ENCODE peak calls at places on chromosomes 1 and 21, in four cellular contexts. One of them, this sample, is unnamed.

GRCh38 chr1:160089883-160090282 is 8.5 kb downstream of the IGSF8 start:
- DNase-seq in K562: no peak
- DNase-seq in GM12878: no peak
- DNase-seq in HepG2: no peak
- DNase-seq in this sample: no peak

GRCh38 chr1:224259986-224260385 is 70.0 kb downstream of the NVL start:
- DNase-seq in K562: no peak
- DNase-seq in GM12878: no peak
- DNase-seq in HepG2: no peak
- DNase-seq in this sample: no peak

GRCh38 chr21:35275776-35276175 is 226.7 kb upstream of the RUNX1 start:
- DNase-seq in K562: no peak
- DNase-seq in GM12878: no peak
- DNase-seq in HepG2: no peak
- DNase-seq in this sample: no peak

GRCh38 chr1:903305-903704 is 20.4 kb upstream of the SAMD11 start:
- DNase-seq in K562: no peak
- DNase-seq in GM12878: no peak
- DNase-seq in HepG2: no peak
- DNase-seq in this sample: no peak

GRCh38 chr1:97680894-97681293 is 239.9 kb downstream of the DPYD start:
- DNase-seq in K562: no peak
- DNase-seq in GM12878: no peak
- DNase-seq in HepG2: no peak
- DNase-seq in this sample: no peak

GRCh38 chr1:207822602-207823451 is 71.0 kb downstream of the CD46 start:
- DNase-seq in K562: peak
- DNase-seq in GM12878: peak
- DNase-seq in HepG2: no peak
- DNase-seq in this sample: peak

GRCh38 chr21:36735724-36736310 is 36.9 kb downstream of the SIM2 start:
- DNase-seq in K562: no peak
- DNase-seq in GM12878: no peak
- DNase-seq in HepG2: no peak
- DNase-seq in this sample: no peak

GRCh38 chr1:33654267-33654832 is 181.9 kb downstream of the ZSCAN20 start:
- DNase-seq in K562: no peak
- DNase-seq in GM12878: no peak
- DNase-seq in HepG2: no peak
- DNase-seq in this sample: no peak

GRCh38 chr1:85133565-85134159 is 67.2 kb downstream of the SYDE2 start:
- DNase-seq in K562: no peak
- DNase-seq in GM12878: no peak
- DNase-seq in HepG2: no peak
- DNase-seq in this sample: no peak

GRCh38 chr21:33760641-33761103 is 118.4 kb downstream of the ITSN1 start:
- DNase-seq in K562: no peak
- DNase-seq in GM12878: no peak
- DNase-seq in HepG2: no peak
- DNase-seq in this sample: no peak

GRCh38 chr1:240816472-240816871 is 204.5 kb upstream of the GREM2 start:
- DNase-seq in K562: no peak
- DNase-seq in GM12878: no peak
- DNase-seq in HepG2: no peak
- DNase-seq in this sample: no peak

GRCh38 chr1:181583598-181583997 is 100.3 kb downstream of the CACNA1E start:
- DNase-seq in K562: no peak
- DNase-seq in GM12878: no peak
- DNase-seq in HepG2: peak
- DNase-seq in this sample: no peak

GRCh38 chr1:119787776-119788175 is 19.1 kb upstream of the HMGCS2 start:
- DNase-seq in K562: no peak
- DNase-seq in GM12878: no peak
- DNase-seq in HepG2: no peak
- DNase-seq in this sample: no peak

GRCh38 chr1:64686828-64687724 is 57.8 kb upstream of the RAVER2 start:
- DNase-seq in K562: peak
- DNase-seq in GM12878: no peak
- DNase-seq in HepG2: peak
- DNase-seq in this sample: peak

GRCh38 chr1:2300851-2301606 is 72.9 kb downstream of the SKI start:
- DNase-seq in K562: no peak
- DNase-seq in GM12878: peak
- DNase-seq in HepG2: no peak
- DNase-seq in this sample: no peak

GRCh38 chr1:241591317-241591716 is 48.9 kb downstream of the CHML start:
- DNase-seq in K562: no peak
- DNase-seq in GM12878: no peak
- DNase-seq in HepG2: no peak
- DNase-seq in this sample: peak

GRCh38 chr1:155000725-155001437 is 1.7 kb upstream of the ZBTB7B start:
- DNase-seq in K562: peak
- DNase-seq in GM12878: peak
- DNase-seq in HepG2: peak
- DNase-seq in this sample: peak

GRCh38 chr21:45353200-45353599 is 51.8 kb upstream of the COL18A1 start:
- DNase-seq in K562: no peak
- DNase-seq in GM12878: no peak
- DNase-seq in HepG2: no peak
- DNase-seq in this sample: no peak

GRCh38 chr1:59434336-59434735 is 137.4 kb downstream of the FGGY start:
- DNase-seq in K562: no peak
- DNase-seq in GM12878: no peak
- DNase-seq in HepG2: no peak
- DNase-seq in this sample: no peak

GRCh38 chr1:4351453-4351852 is 303.0 kb upstream of the AJAP1 start:
- DNase-seq in K562: no peak
- DNase-seq in GM12878: no peak
- DNase-seq in HepG2: no peak
- DNase-seq in this sample: no peak

GRCh38 chr1:21816602-21817302 is 4.7 kb downstream of the LDLRAD2 start:
- DNase-seq in K562: no peak
- DNase-seq in GM12878: no peak
- DNase-seq in HepG2: peak
- DNase-seq in this sample: no peak

GRCh38 chr21:43034098-43034497 is 41.5 kb downstream of the CBS start:
- DNase-seq in K562: no peak
- DNase-seq in GM12878: no peak
- DNase-seq in HepG2: no peak
- DNase-seq in this sample: no peak

GRCh38 chr1:159881930-159882839 is 17.8 kb downstream of the CFAP45 start:
- DNase-seq in K562: peak
- DNase-seq in GM12878: no peak
- DNase-seq in HepG2: peak
- DNase-seq in this sample: peak

GRCh38 chr1:58365328-58365727 is 181.2 kb downstream of the OMA1 start:
- DNase-seq in K562: no peak
- DNase-seq in GM12878: no peak
- DNase-seq in HepG2: no peak
- DNase-seq in this sample: no peak

GRCh38 chr1:36570478-36571060 is 87.9 kb upstream of the CSF3R start:
- DNase-seq in K562: no peak
- DNase-seq in GM12878: no peak
- DNase-seq in HepG2: no peak
- DNase-seq in this sample: no peak

GRCh38 chr1:224541072-224541790 is 74.9 kb upstream of the CNIH3 start:
- DNase-seq in K562: no peak
- DNase-seq in GM12878: no peak
- DNase-seq in HepG2: no peak
- DNase-seq in this sample: no peak

DNA sequence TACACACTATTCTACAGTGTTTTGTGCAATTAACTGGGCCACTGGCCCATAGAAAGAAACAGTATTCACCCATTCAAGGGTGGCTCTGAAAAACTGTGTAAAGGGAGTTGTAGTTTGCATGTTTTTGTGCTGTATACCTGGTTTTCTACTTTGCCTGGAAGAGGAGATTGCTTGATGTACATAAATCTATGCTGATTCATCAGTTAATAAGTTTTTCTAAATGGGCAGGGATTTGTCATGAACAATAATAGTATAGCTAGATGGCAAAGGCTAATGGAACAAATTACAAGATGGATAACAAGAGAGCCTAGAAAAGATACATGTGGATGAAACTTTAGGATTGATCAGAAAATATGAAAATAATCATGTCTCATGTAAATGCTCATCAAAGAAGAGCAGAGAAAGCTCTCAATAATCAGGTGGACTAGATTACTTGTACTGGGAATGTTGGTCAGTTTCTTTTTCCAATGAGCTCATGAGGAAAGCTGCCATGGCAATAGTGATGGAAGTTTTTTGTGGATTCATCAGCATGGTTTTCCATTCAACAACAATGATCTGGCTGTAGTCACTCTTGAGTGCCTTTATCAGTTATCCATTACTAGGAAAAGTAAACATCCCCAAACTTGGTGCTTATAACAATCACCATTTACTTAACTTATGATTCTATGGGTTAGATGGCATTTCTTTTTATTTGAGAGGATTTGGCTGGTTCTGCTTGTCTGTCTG is 602.8 kb downstream of the BRINP3 start:
- DNase-seq in K562: no peak
- DNase-seq in GM12878: no peak
- DNase-seq in HepG2: no peak
- DNase-seq in this sample: no peak
- TF ChIP-seq POLR2AphosphoS2 in K562: no peak
- TF ChIP-seq POLR2AphosphoS2 in GM12878: no peak
- TF ChIP-seq POLR2AphosphoS2 in HepG2: no peak
- TF ChIP-seq POLR2AphosphoS2 in this sample: no peak

GRCh38 chr1:15726508-15726907 is 9.6 kb upstream of the SLC25A34 start:
- DNase-seq in K562: no peak
- DNase-seq in GM12878: no peak
- DNase-seq in HepG2: no peak
- DNase-seq in this sample: no peak

GRCh38 chr1:15727424-15727823 is 8.6 kb upstream of the SLC25A34 start:
- DNase-seq in K562: no peak
- DNase-seq in GM12878: no peak
- DNase-seq in HepG2: no peak
- DNase-seq in this sample: no peak

GRCh38 chr1:15727021-15727420 is 9.0 kb upstream of the SLC25A34 start:
- DNase-seq in K562: no peak
- DNase-seq in GM12878: no peak
- DNase-seq in HepG2: no peak
- DNase-seq in this sample: no peak

GRCh38 chr1:15723631-15724246 is 12.3 kb upstream of the SLC25A34 start:
- DNase-seq in K562: no peak
- DNase-seq in GM12878: no peak
- DNase-seq in HepG2: no peak
- DNase-seq in this sample: no peak

GRCh38 chr1:15724949-15725880 is 10.8 kb upstream of the SLC25A34 start:
- DNase-seq in K562: no peak
- DNase-seq in GM12878: no peak
- DNase-seq in HepG2: no peak
- DNase-seq in this sample: no peak
- TF ChIP-seq POLR2AphosphoS2 in K562: no peak
- TF ChIP-seq POLR2AphosphoS2 in GM12878: no peak
- TF ChIP-seq POLR2AphosphoS2 in HepG2: no peak
- TF ChIP-seq POLR2AphosphoS2 in this sample: no peak

DNA sequence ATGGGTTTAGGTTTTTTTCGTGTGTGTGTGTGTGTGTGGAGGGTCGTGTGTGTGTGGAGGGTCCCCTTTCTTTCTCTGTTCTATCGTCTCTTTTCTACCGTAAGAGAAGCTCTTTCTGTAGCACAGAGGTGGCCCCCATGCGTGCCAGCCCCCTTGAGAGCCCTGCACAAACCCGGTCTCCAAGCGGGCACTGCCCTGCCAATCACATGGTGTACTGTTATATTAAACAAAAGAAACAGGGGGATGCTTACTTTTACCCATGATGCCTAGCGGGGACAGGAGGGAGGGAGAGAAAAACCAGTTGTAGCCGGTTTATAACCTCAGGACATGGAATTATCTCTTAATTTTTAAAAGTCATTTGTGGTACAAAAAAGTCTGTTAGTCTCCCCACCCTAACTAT is 41.0 kb downstream of the GATAD2B start:
- DNase-seq in K562: no peak
- DNase-seq in GM12878: no peak
- DNase-seq in HepG2: no peak
- DNase-seq in this sample: no peak
- TF ChIP-seq POLR2AphosphoS2 in K562: no peak
- TF ChIP-seq POLR2AphosphoS2 in GM12878: no peak
- TF ChIP-seq POLR2AphosphoS2 in HepG2: no peak
- TF ChIP-seq POLR2AphosphoS2 in this sample: no peak

DNA sequence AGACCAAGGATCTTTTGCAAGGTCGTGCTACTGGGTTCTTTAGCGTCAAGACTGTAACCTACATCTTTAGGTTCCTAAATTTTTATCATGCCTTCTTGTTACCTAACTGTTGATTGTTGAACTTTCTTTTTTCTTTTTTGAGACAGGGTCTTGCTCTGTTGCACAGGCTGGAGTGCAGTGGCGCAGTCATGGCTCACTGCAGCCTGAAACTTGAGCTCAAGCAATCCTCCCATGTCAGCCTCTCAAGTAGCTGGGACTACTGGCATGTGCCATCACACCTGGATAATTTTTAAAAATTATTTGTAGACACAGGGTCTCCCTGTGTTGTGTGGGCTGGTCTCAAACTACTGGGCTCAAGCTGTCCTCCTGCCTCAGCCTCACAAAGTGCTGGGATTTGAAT is 52.9 kb downstream of the NFIA start:
- DNase-seq in K562: no peak
- DNase-seq in GM12878: no peak
- DNase-seq in HepG2: no peak
- DNase-seq in this sample: no peak
- TF ChIP-seq POLR2AphosphoS2 in K562: no peak
- TF ChIP-seq POLR2AphosphoS2 in GM12878: no peak
- TF ChIP-seq POLR2AphosphoS2 in HepG2: no peak
- TF ChIP-seq POLR2AphosphoS2 in this sample: no peak